ENCODE peak calls at places on chromosome 12, in seven cellular contexts. X is AG04450, I is fibroblast of mammary gland, Z is foreskin fibroblast, A is mammary epithelial cell, U is IMR-90, K is lower leg skin. V is an unnamed sample.

GRCh38 chr12:131830335-131831020 is 2.3 kb downstream of the MMP17 start:
- DNase-seq in X (peak), I (peak), Z (peak), A (peak), U (peak), K (peak), V (peak)

GRCh38 chr12:67155863-67156262 is 113.3 kb upstream of the CAND1 start:
- DNase-seq in X (no peak), I (peak), Z (peak), A (peak), U (peak), K (no peak), V (no peak)

GRCh38 chr12:27236498-27236897 is 7.6 kb upstream of the STK38L start:
- DNase-seq in X (no peak), I (peak), Z (peak), A (peak), U (peak), K (no peak), V (no peak)

GRCh38 chr12:119613319-119613936 is 19.9 kb downstream of the TMEM233 start:
- DNase-seq in X (no peak), I (peak), Z (no peak), A (no peak), U (peak), K (no peak), V (no peak)

GRCh38 chr12:9750276-9751203 is 10.2 kb downstream of the CD69 start:
- DNase-seq in X (peak), I (peak), Z (peak), A (peak), U (peak), K (peak), V (peak)

GRCh38 chr12:39990122-39991101 is 115.5 kb downstream of the SLC2A13 start:
- DNase-seq in X (peak), I (peak), Z (peak), A (peak), U (peak), K (peak), V (peak)

GRCh38 chr12:81759215-81759991 is at the start of gene PPFIA2:
- DNase-seq in X (no peak), I (peak), Z (peak), A (no peak), U (peak), K (no peak), V (peak)

GRCh38 chr12:6336079-6336858 is 5.6 kb downstream of the TNFRSF1A start:
- DNase-seq in X (peak), I (peak), Z (peak), A (peak), U (peak), K (peak), V (peak)

GRCh38 chr12:6767592-6768384 is 1.6 kb downstream of the PTMS start:
- DNase-seq in X (no peak), I (no peak), Z (peak), A (peak), U (peak), K (no peak), V (peak)

GRCh38 chr12:2120982-2121758 is 68.4 kb downstream of the CACNA1C start:
- DNase-seq in X (no peak), I (no peak), Z (no peak), A (no peak), U (no peak), K (no peak), V (no peak)

GRCh38 chr12:48451372-48451771 is 21.0 kb upstream of the ANP32D start:
- DNase-seq in X (no peak), I (no peak), Z (no peak), A (no peak), U (no peak), K (no peak), V (no peak)

GRCh38 chr12:8917751-8918150 is 3.4 kb downstream of the PHC1 start:
- DNase-seq in X (no peak), I (no peak), Z (peak), A (no peak), U (peak), K (no peak), V (no peak)

GRCh38 chr12:70327541-70327940 is 38.5 kb upstream of the KCNMB4 start:
- DNase-seq in X (no peak), I (no peak), Z (no peak), A (no peak), U (no peak), K (no peak), V (no peak)

GRCh38 chr12:5556033-5556614 is 124.2 kb downstream of the NTF3 start:
- DNase-seq in X (no peak), I (no peak), Z (no peak), A (no peak), U (no peak), K (no peak), V (peak)

DNA sequence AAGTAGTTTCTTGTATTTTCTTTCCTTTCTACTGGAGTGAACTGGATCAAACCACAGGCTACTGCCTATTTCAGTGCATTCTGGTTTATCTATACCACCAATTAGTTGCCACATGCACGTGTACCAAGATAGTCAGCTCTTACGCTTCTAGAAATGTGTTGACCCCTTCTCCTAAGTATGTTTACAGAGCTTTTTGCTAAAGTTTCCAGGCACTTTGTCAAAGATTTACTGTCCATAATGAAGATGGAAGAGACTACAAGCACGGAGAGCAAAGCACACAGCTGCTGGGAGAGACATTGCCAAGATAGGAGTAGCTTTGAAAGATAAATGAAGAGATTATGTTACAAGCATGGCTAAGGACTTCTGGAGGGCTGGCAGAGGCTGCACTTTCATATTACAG is 59.1 kb upstream of the KITLG start:
- DNase-seq in X (no peak), I (peak), Z (peak), A (no peak), U (peak), K (no peak), V (no peak)
- H3K4me3 ChIP-seq in X (no peak), I (no peak), Z (no peak), A (no peak), U (peak), K (no peak), V (no peak)

DNA sequence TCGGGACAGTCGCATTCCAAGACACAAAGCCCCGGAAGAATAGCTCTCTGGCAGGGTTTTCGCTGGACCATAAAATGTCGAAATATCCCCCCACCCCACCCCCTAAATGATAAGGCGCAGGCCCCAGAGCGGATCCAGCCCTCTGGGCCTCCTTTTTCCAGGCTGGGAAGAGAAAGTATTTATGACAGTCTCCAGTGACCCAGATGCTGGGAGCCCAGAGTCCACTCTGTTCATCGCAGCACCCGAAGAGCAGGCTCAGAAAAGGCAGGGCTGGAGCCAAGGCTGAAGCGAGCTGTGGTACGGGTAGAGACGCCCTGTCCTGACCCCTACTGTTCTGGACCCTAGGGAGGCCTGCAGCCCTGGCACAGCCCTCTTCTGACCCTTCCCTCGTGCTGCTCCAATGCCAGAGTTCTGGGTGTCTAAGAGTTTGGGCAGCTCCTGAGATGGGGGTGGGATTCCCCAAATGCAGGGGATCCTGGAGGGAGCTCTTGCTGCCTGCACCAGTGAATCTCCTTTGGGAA is 2.0 kb upstream of the HOXC8 start:
- DNase-seq in X (no peak), I (no peak), Z (no peak), A (no peak), U (no peak), K (no peak), V (no peak)
- H3K4me3 ChIP-seq in X (peak), I (peak), Z (no peak), A (no peak), U (no peak), K (no peak), V (no peak)

GRCh38 chr12:69269736-69270135 is 30.4 kb downstream of the CPSF6 start:
- DNase-seq in X (no peak), I (no peak), Z (no peak), A (no peak), U (no peak), K (no peak), V (no peak)

GRCh38 chr12:69278814-69279782 is 39.7 kb downstream of the CPSF6 start:
- DNase-seq in X (no peak), I (no peak), Z (no peak), A (no peak), U (no peak), K (no peak), V (no peak)

GRCh38 chr12:69272511-69272910 is 33.1 kb downstream of the CPSF6 start:
- DNase-seq in X (no peak), I (no peak), Z (no peak), A (no peak), U (no peak), K (no peak), V (no peak)

GRCh38 chr12:69274861-69275260 is 35.5 kb downstream of the CPSF6 start:
- DNase-seq in X (no peak), I (peak), Z (peak), A (peak), U (peak), K (no peak), V (no peak)

GRCh38 chr12:69275471-69275891 is 36.1 kb downstream of the CPSF6 start:
- DNase-seq in X (no peak), I (peak), Z (no peak), A (no peak), U (no peak), K (no peak), V (no peak)
- H3K4me3 ChIP-seq in X (no peak), I (no peak), Z (no peak), A (no peak), U (no peak), K (no peak), V (no peak)

DNA sequence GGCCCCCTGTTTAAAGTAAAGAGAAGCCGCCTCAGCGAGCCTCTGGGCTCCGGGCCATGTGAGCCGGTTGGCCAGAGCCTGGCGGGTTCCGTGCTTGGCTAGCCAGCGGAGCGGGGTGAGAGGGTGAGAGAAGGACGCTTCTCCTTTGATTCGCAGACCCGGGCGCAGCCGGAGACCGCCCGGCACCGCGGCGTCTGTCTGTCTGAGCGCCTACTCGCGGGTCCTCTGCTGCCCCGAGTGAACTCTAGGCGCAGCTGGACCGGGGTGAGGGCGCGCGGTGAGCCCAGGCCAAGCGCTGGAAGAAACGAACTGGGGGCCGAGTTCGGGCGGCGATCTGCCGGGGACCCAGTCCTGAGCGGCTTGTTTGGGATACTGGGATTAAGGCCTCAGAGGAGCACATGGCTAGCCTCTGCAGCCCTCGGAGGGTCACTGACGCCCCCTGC is 41.4 kb upstream of the TBX5 start:
- DNase-seq in X (no peak), I (no peak), Z (no peak), A (no peak), U (no peak), K (no peak), V (peak)
- H3K4me3 ChIP-seq in X (no peak), I (no peak), Z (no peak), A (no peak), U (no peak), K (no peak), V (no peak)

GRCh38 chr12:53890081-53890480 is 48.5 kb upstream of the HOXC13 start:
- DNase-seq in X (no peak), I (no peak), Z (no peak), A (no peak), U (no peak), K (no peak), V (no peak)
- H3K4me3 ChIP-seq in X (no peak), I (no peak), Z (no peak), A (no peak), U (no peak), K (no peak), V (no peak)

GRCh38 chr12:3365416-3366385 is 125.3 kb upstream of the PRMT8 start:
- DNase-seq in X (no peak), I (no peak), Z (peak), A (peak), U (no peak), K (no peak), V (peak)
- H3K4me3 ChIP-seq in X (no peak), I (no peak), Z (no peak), A (peak), U (no peak), K (no peak), V (peak)